ENCODE peak calls at places on chromosomes 13 and 19, in six cellular contexts. One of them, this sample, is unnamed.

GRCh38 chr19:43675269-43675879 is 5.4 kb upstream of the PLAUR start:
- DNase-seq in K562: no peak
- DNase-seq in SK-N-SH: no peak
- DNase-seq in H1: no peak
- DNase-seq in GM12878: peak
- DNase-seq in HepG2: no peak
- DNase-seq in this sample: no peak

GRCh38 chr19:1040476-1041271 is 767 bp downstream of the ABCA7 start:
- DNase-seq in K562: peak
- DNase-seq in SK-N-SH: peak
- DNase-seq in H1: peak
- DNase-seq in GM12878: peak
- DNase-seq in HepG2: peak
- DNase-seq in this sample: peak

GRCh38 chr13:114140131-114140908 is 7.9 kb upstream of the RASA3 start:
- DNase-seq in K562: no peak
- DNase-seq in SK-N-SH: no peak
- DNase-seq in H1: no peak
- DNase-seq in GM12878: no peak
- DNase-seq in HepG2: no peak
- DNase-seq in this sample: no peak

GRCh38 chr13:97539651-97540230 is 105.8 kb downstream of the RAP2A start:
- DNase-seq in K562: no peak
- DNase-seq in SK-N-SH: no peak
- DNase-seq in H1: no peak
- DNase-seq in GM12878: no peak
- DNase-seq in HepG2: no peak
- DNase-seq in this sample: no peak

GRCh38 chr13:83003185-83003584 is 879.1 kb downstream of the SLITRK1 start:
- DNase-seq in K562: no peak
- DNase-seq in SK-N-SH: no peak
- DNase-seq in H1: no peak
- DNase-seq in GM12878: no peak
- DNase-seq in HepG2: no peak
- DNase-seq in this sample: no peak

GRCh38 chr13:44218501-44219240 is 155.0 kb upstream of the SERP2 start:
- DNase-seq in K562: no peak
- DNase-seq in SK-N-SH: no peak
- DNase-seq in H1: no peak
- DNase-seq in GM12878: no peak
- DNase-seq in HepG2: no peak
- DNase-seq in this sample: no peak

GRCh38 chr13:49057176-49057575 is 81.5 kb downstream of the FNDC3A start:
- DNase-seq in K562: no peak
- DNase-seq in SK-N-SH: no peak
- DNase-seq in H1: no peak
- DNase-seq in GM12878: no peak
- DNase-seq in HepG2: no peak
- DNase-seq in this sample: no peak

GRCh38 chr13:83905641-83906040 is 23.4 kb upstream of the SLITRK1 start:
- DNase-seq in K562: no peak
- DNase-seq in SK-N-SH: no peak
- DNase-seq in H1: no peak
- DNase-seq in GM12878: no peak
- DNase-seq in HepG2: no peak
- DNase-seq in this sample: no peak

GRCh38 chr13:45747071-45747470 is 45.0 kb downstream of the CBY2 start:
- DNase-seq in K562: no peak
- DNase-seq in SK-N-SH: no peak
- DNase-seq in H1: no peak
- DNase-seq in GM12878: no peak
- DNase-seq in HepG2: no peak
- DNase-seq in this sample: peak

GRCh38 chr13:38582133-38582532 is 104.7 kb upstream of the FREM2 start:
- DNase-seq in K562: peak
- DNase-seq in SK-N-SH: peak
- DNase-seq in H1: no peak
- DNase-seq in GM12878: no peak
- DNase-seq in HepG2: peak
- DNase-seq in this sample: no peak

GRCh38 chr19:51660975-51661600 is 14.5 kb upstream of the SIGLEC14 start:
- DNase-seq in K562: peak
- DNase-seq in SK-N-SH: peak
- DNase-seq in H1: peak
- DNase-seq in GM12878: no peak
- DNase-seq in HepG2: peak
- DNase-seq in this sample: peak

GRCh38 chr13:90545070-90545840 is 802.2 kb upstream of the MIR17HG start:
- DNase-seq in K562: no peak
- DNase-seq in SK-N-SH: no peak
- DNase-seq in H1: no peak
- DNase-seq in GM12878: no peak
- DNase-seq in HepG2: no peak
- DNase-seq in this sample: no peak

GRCh38 chr19:4415352-4415751 is 12.9 kb downstream of the CHAF1A start:
- DNase-seq in K562: no peak
- DNase-seq in SK-N-SH: no peak
- DNase-seq in H1: no peak
- DNase-seq in GM12878: no peak
- DNase-seq in HepG2: no peak
- DNase-seq in this sample: no peak

GRCh38 chr19:40331052-40331451 is 17.1 kb downstream of the C19orf47 start:
- DNase-seq in K562: no peak
- DNase-seq in SK-N-SH: no peak
- DNase-seq in H1: no peak
- DNase-seq in GM12878: no peak
- DNase-seq in HepG2: no peak
- DNase-seq in this sample: no peak

GRCh38 chr13:40651866-40652587 is 14.4 kb downstream of the FOXO1 start:
- DNase-seq in K562: no peak
- DNase-seq in SK-N-SH: no peak
- DNase-seq in H1: peak
- DNase-seq in GM12878: no peak
- DNase-seq in HepG2: no peak
- DNase-seq in this sample: no peak

GRCh38 chr19:30788105-30788765 is 416.1 kb downstream of the ZNF536 start:
- DNase-seq in K562: no peak
- DNase-seq in SK-N-SH: no peak
- DNase-seq in H1: peak
- DNase-seq in GM12878: no peak
- DNase-seq in HepG2: no peak
- DNase-seq in this sample: no peak

GRCh38 chr19:16042533-16043085 is 33.7 kb upstream of the TPM4 start:
- DNase-seq in K562: no peak
- DNase-seq in SK-N-SH: peak
- DNase-seq in H1: no peak
- DNase-seq in GM12878: no peak
- DNase-seq in HepG2: no peak
- DNase-seq in this sample: no peak

GRCh38 chr13:42181381-42181953 is 90.5 kb upstream of the AKAP11 start:
- DNase-seq in K562: no peak
- DNase-seq in SK-N-SH: peak
- DNase-seq in H1: no peak
- DNase-seq in GM12878: no peak
- DNase-seq in HepG2: no peak
- DNase-seq in this sample: no peak

GRCh38 chr13:36801035-36801434 is 18.0 kb upstream of the RFXAP start:
- DNase-seq in K562: no peak
- DNase-seq in SK-N-SH: no peak
- DNase-seq in H1: no peak
- DNase-seq in GM12878: no peak
- DNase-seq in HepG2: no peak
- DNase-seq in this sample: no peak

GRCh38 chr13:50584856-50585580 is 258.5 kb downstream of the DLEU7 start:
- DNase-seq in K562: no peak
- DNase-seq in SK-N-SH: no peak
- DNase-seq in H1: no peak
- DNase-seq in GM12878: no peak
- DNase-seq in HepG2: no peak
- DNase-seq in this sample: no peak

GRCh38 chr13:49807681-49808080 is 15.2 kb upstream of the KPNA3 start:
- DNase-seq in K562: no peak
- DNase-seq in SK-N-SH: no peak
- DNase-seq in H1: no peak
- DNase-seq in GM12878: no peak
- DNase-seq in HepG2: peak
- DNase-seq in this sample: no peak

GRCh38 chr13:72920097-72920496 is 138.2 kb downstream of the PIBF1 start:
- DNase-seq in K562: no peak
- DNase-seq in SK-N-SH: no peak
- DNase-seq in H1: no peak
- DNase-seq in GM12878: no peak
- DNase-seq in HepG2: no peak
- DNase-seq in this sample: no peak

DNA sequence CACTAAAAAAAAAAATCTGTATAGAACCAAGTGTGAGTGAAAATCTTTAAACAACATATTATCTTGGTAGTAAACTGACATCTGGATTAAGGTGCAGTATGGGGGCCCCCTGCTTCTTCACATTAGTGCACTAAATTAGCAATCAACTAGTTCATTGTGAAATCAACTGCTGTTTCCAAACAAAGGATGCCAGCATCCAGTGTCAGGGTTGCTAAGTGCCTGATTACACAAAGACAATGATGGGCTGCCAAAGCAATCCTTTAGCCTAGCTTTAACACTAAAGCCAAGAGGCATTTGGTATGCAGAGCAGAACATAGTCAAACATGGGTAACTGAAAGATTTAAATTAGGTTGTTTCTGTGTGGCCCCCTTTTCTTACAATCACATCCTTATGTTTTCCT is 543.2 kb upstream of the SLITRK5 start:
- DNase-seq in K562: no peak
- DNase-seq in SK-N-SH: no peak
- DNase-seq in H1: no peak
- DNase-seq in GM12878: no peak
- DNase-seq in HepG2: no peak
- DNase-seq in this sample: no peak
- TF ChIP-seq GABPA in K562: no peak
- TF ChIP-seq GABPA in SK-N-SH: no peak
- TF ChIP-seq GABPA in H1: no peak
- TF ChIP-seq GABPA in GM12878: no peak
- TF ChIP-seq GABPA in HepG2: no peak
- TF ChIP-seq GABPA in this sample: no peak

GRCh38 chr19:38211779-38212178 is 12.2 kb downstream of the DPF1 start:
- DNase-seq in K562: no peak
- DNase-seq in SK-N-SH: no peak
- DNase-seq in H1: peak
- DNase-seq in GM12878: no peak
- DNase-seq in HepG2: no peak
- DNase-seq in this sample: no peak

GRCh38 chr19:38210458-38210987 is 13.5 kb downstream of the DPF1 start:
- DNase-seq in K562: no peak
- DNase-seq in SK-N-SH: peak
- DNase-seq in H1: peak
- DNase-seq in GM12878: no peak
- DNase-seq in HepG2: no peak
- DNase-seq in this sample: no peak

GRCh38 chr19:38211206-38211605 is 12.8 kb downstream of the DPF1 start:
- DNase-seq in K562: no peak
- DNase-seq in SK-N-SH: peak
- DNase-seq in H1: peak
- DNase-seq in GM12878: no peak
- DNase-seq in HepG2: no peak
- DNase-seq in this sample: no peak

GRCh38 chr19:38213911-38214625 is 10.0 kb downstream of the DPF1 start:
- DNase-seq in K562: no peak
- DNase-seq in SK-N-SH: no peak
- DNase-seq in H1: no peak
- DNase-seq in GM12878: peak
- DNase-seq in HepG2: no peak
- DNase-seq in this sample: peak

DNA sequence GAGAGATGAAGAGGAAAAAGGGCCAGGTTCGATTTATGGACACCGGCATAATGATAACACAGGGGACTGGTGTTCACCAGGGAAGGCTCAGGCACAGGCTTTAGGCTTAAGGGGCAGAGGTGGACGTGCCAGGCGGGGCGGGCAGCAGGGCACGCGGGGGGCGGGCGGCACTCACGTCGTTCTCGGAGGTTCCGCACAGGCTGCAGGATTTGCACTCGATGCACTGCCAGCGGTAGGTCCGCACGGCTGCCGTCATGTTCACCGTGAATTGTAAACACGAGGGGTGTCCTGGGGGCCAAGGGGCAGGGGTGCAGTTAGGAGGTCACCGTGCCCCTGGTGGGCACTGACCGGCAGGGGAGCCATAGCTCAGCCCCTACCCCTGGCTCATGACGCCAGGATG is 10.6 kb downstream of the DPF1 start:
- DNase-seq in K562: no peak
- DNase-seq in SK-N-SH: no peak
- DNase-seq in H1: no peak
- DNase-seq in GM12878: no peak
- DNase-seq in HepG2: no peak
- DNase-seq in this sample: no peak
- H3K27ac ChIP-seq in K562: no peak
- H3K27ac ChIP-seq in SK-N-SH: no peak
- H3K27ac ChIP-seq in H1: no peak
- H3K27ac ChIP-seq in GM12878: no peak
- H3K27ac ChIP-seq in HepG2: no peak
- H3K27ac ChIP-seq in this sample: no peak

DNA sequence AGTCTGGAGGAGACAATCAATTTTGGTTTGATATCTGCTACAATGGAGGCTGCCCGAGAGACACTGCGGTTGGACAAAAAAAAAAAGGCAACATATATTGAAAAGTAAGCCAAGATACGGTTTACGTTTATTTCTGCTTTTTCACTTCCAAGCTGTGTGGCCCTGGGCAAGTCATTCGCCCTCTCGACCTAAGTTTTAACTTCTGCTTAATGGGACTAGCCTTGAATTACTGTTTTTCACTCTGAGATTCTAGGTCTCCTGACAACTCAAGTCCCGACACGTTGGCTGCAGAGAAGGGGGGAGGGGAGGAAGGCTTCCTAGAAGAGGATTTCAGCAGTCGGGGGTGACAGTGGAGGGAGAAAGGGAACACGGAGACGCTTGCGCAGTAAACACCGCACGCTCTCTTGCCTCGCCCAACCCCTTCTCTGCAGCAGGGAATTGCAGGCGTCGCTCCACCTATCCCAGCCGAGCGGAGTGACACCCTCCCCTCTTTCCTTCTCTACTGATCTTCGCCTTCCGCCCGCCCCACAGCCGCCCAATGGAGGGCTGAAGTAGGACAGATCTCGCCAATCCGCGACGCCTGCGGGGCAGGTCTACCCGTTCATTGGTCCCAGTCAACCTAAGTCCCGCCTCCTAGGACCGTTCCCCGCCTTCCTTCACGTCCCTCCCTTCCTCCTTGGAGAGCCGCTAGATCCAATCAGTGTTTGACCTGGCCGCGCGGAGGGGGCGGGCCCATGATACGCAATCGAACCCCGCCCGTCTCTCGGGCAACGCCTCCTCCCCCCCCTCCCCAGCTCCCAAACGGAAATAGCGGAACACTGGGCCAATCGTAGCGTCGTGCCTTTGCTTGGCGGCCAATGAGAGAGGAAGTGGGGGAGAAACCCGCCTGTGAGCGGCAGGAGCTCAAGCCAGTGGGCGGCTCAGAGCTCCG is 529 bp upstream of the AP2A1 start:
- DNase-seq in K562: peak
- DNase-seq in SK-N-SH: peak
- DNase-seq in H1: peak
- DNase-seq in GM12878: peak
- DNase-seq in HepG2: peak
- DNase-seq in this sample: peak
- TF ChIP-seq POLR2AphosphoS5 in K562: peak
- TF ChIP-seq POLR2AphosphoS5 in SK-N-SH: peak
- TF ChIP-seq POLR2AphosphoS5 in H1: peak
- TF ChIP-seq POLR2AphosphoS5 in GM12878: peak
- TF ChIP-seq POLR2AphosphoS5 in HepG2: peak
- TF ChIP-seq POLR2AphosphoS5 in this sample: peak

GRCh38 chr19:34269968-34270621 is 15.7 kb downstream of the GARRE1 start:
- DNase-seq in K562: no peak
- DNase-seq in SK-N-SH: no peak
- DNase-seq in H1: no peak
- DNase-seq in GM12878: peak
- DNase-seq in HepG2: peak
- DNase-seq in this sample: no peak
- TF ChIP-seq GABPA in K562: peak
- TF ChIP-seq GABPA in SK-N-SH: peak
- TF ChIP-seq GABPA in H1: no peak
- TF ChIP-seq GABPA in GM12878: peak
- TF ChIP-seq GABPA in HepG2: peak
- TF ChIP-seq GABPA in this sample: peak